ENCODE peak calls at places on chromosome 20, in six cellular contexts. B is cardiac muscle cell, I is NCI-H1694, Z is GM13977, D is M059J, Y is Caki2. L is an unnamed sample.
A peak's percentile ranks its signal among the peaks of the same experiment; 100 is the strongest.

GRCh38 chr20:34896086-34896551 is 19.7 kb downstream of the ACSS2 start:
- DNase-seq in Z (no peak), Y (no peak), D (no peak), I (no peak), B (no peak), L (no peak)

GRCh38 chr20:13141541-13141940 is 79.5 kb upstream of the ISM1 start:
- DNase-seq in I (peak; percentile 53), Y (no peak), D (peak; percentile 10), B (no peak), Z (no peak), L (no peak)

GRCh38 chr20:44884907-44885391 is 556 bp upstream of the YWHAB start:
- DNase-seq in I (no peak), D (no peak), Y (no peak), Z (no peak), B (no peak), L (no peak)

GRCh38 chr20:43846516-43846905 is 68.1 kb upstream of the TOX2 start:
- DNase-seq in B (no peak), D (no peak), I (no peak), Y (no peak), Z (no peak), L (no peak)

GRCh38 chr20:17513956-17514355 is 17.2 kb downstream of the BFSP1 start:
- DNase-seq in B (no peak), Y (no peak), I (no peak), D (no peak), Z (no peak), L (no peak)

GRCh38 chr20:50138120-50138478 is 15.4 kb downstream of the PEDS1 start:
- DNase-seq in D (no peak), Z (no peak), B (no peak), Y (no peak), I (no peak), L (no peak)

GRCh38 chr20:19427480-19427879 is 215.0 kb downstream of the SLC24A3 start:
- DNase-seq in Y (no peak), B (no peak), Z (no peak), D (peak; percentile 78), I (no peak), L (no peak)

GRCh38 chr20:7375905-7376304 is 564.4 kb downstream of the HAO1 start:
- DNase-seq in Z (no peak), D (peak; percentile 9), Y (peak; percentile 6), B (peak; percentile 47), I (peak; percentile 12), L (no peak)

GRCh38 chr20:63548542-63548941 is 993 bp upstream of the SRMS start:
- DNase-seq in Y (no peak), I (no peak), D (no peak), B (no peak), Z (no peak), L (no peak)

GRCh38 chr20:11329271-11329670 is 588.4 kb upstream of the BTBD3 start:
- DNase-seq in I (no peak), Z (no peak), Y (peak; percentile 25), B (no peak), D (peak; percentile 36), L (no peak)

GRCh38 chr20:50266293-50267040 is 75.8 kb downstream of the CEBPB start:
- DNase-seq in I (no peak), Y (no peak), Z (no peak), D (no peak), B (no peak), L (no peak)

L was measured in transverse colon.